ENCODE peak calls at places on chromosomes 2 and 18, in nine cellular contexts. M is HCT116, U is upper lobe of right lung, O is ascending aorta, L is GM12878, Y is Peyer's patch, N is H9, Q is lower lobe of right lung, P is heart left ventricle. C is an unnamed sample.

GRCh38 chr2:190718652-190719526 is 70.0 kb downstream of the NAB1 start:
- DNase-seq in P (peak; percentile 43), O (no peak), L (peak; percentile 68), Q (no peak), M (peak; percentile 66), U (no peak), N (no peak), Y (no peak), C (no peak)

GRCh38 chr18:79949571-79950439 is 1.6 kb downstream of the SLC66A2 start:
- DNase-seq in Y (peak; percentile 36), L (no peak), P (peak; percentile 61), O (no peak), U (no peak), M (no peak), Q (peak; percentile 85), N (peak; percentile 4), C (no peak)

GRCh38 chr2:171578156-171578803 is 56.0 kb downstream of the CYBRD1 start:
- DNase-seq in U (no peak), L (no peak), N (no peak), Q (no peak), M (no peak), O (no peak), Y (no peak), P (no peak), C (no peak)

GRCh38 chr2:85194780-85195480 is 61.7 kb downstream of the TCF7L1 start:
- DNase-seq in Q (no peak), P (no peak), Y (no peak), N (no peak), U (no peak), O (no peak), L (no peak), M (no peak), C (no peak)

GRCh38 chr18:63905361-63905760 is 2.4 kb upstream of the SERPINB10 start:
- DNase-seq in Q (no peak), P (no peak), N (no peak), L (no peak), O (no peak), U (no peak), Y (no peak), M (no peak), C (no peak)

GRCh38 chr2:43311276-43311675 is 84.9 kb upstream of the ZFP36L2 start:
- DNase-seq in L (no peak), O (no peak), U (no peak), P (no peak), M (no peak), Q (no peak), Y (no peak), N (no peak), C (no peak)

GRCh38 chr2:11540996-11541692 is 7.3 kb downstream of the GREB1 start:
- DNase-seq in O (no peak), L (no peak), Y (no peak), N (no peak), P (no peak), Q (no peak), U (no peak), M (no peak), C (no peak)

GRCh38 chr18:39571511-39571910 is 2005.9 kb upstream of the CELF4 start:
- DNase-seq in P (no peak), L (no peak), U (no peak), Y (no peak), M (no peak), O (no peak), N (no peak), Q (no peak), C (no peak)

GRCh38 chr18:27785815-27786537 is 391.0 kb downstream of the CDH2 start:
- DNase-seq in N (no peak), Y (no peak), P (no peak), M (no peak), O (no peak), L (no peak), U (peak; percentile 64), Q (no peak), C (no peak)

GRCh38 chr2:228768818-228769217 is 502.3 kb downstream of the PID1 start:
- DNase-seq in U (no peak), M (no peak), L (no peak), N (no peak), P (no peak), Y (no peak), O (no peak), Q (no peak), C (no peak)

GRCh38 chr2:194723446-194723845 is 933.6 kb upstream of the SLC39A10 start:
- DNase-seq in O (no peak), P (no peak), Y (no peak), N (no peak), Q (no peak), U (no peak), M (no peak), L (no peak), C (no peak)

GRCh38 chr2:226740039-226740648 is 59.5 kb downstream of the IRS1 start:
- DNase-seq in P (no peak), U (no peak), N (no peak), O (no peak), L (no peak), Y (no peak), Q (no peak), M (no peak), C (no peak)

GRCh38 chr18:36829362-36830140 is 624 bp downstream of the KIAA1328 start:
- DNase-seq in N (no peak), L (no peak), Q (no peak), P (no peak), M (no peak), U (no peak), Y (no peak), O (no peak), C (no peak)

GRCh38 chr2:190477563-190478454 is 56.7 kb downstream of the NEMP2 start:
- DNase-seq in Y (no peak), Q (no peak), N (no peak), U (no peak), M (no peak), P (no peak), O (no peak), L (no peak), C (no peak)

GRCh38 chr2:37367984-37368383 is 23.6 kb downstream of the QPCT start:
- DNase-seq in P (no peak), L (no peak), U (no peak), N (no peak), Y (no peak), Q (no peak), O (no peak), M (no peak), C (no peak)

GRCh38 chr2:37364351-37364750 is 19.9 kb downstream of the QPCT start:
- DNase-seq in M (no peak), O (no peak), Y (no peak), L (no peak), N (no peak), Q (no peak), U (no peak), P (no peak), C (no peak)

GRCh38 chr2:37365669-37366068 is 21.2 kb downstream of the QPCT start:
- DNase-seq in N (no peak), L (no peak), O (no peak), P (no peak), Q (no peak), U (no peak), Y (no peak), M (no peak), C (no peak)

GRCh38 chr2:37367310-37367709 is 22.9 kb downstream of the QPCT start:
- DNase-seq in L (no peak), U (no peak), Y (no peak), Q (no peak), O (no peak), P (no peak), M (no peak), N (no peak), C (no peak)

DNA sequence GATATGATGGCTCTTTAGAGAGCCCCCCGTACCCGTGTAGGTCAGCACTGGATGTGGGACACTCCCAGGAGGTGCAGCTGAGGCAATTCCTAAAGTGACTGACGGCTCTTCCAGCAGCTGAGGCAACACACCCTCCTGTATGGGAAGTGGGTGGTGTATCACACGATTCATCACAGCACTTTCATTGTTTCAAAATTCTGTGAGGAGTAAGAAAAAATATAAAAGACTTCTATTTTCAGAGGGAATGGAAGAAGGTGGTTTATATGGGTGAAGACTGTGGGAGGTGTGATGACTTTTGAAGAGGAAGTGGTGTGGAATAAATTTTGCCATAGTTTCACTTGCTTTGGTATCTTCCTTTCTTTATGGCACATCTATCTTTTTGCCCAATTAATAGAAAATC is 22.3 kb downstream of the QPCT start:
- DNase-seq in O (no peak), N (no peak), M (no peak), Q (no peak), P (no peak), Y (no peak), U (no peak), L (no peak), C (no peak)
- H3K27ac ChIP-seq in O (no peak overlapping the region), N (no peak overlapping the region), M (no peak overlapping the region), Q (no peak overlapping the region), P (no peak overlapping the region), Y (no peak overlapping the region), U (no peak overlapping the region), L (no peak overlapping the region), C (no peak overlapping the region)

GRCh38 chr2:212181646-212182045 is 357.0 kb downstream of the ERBB4 start:
- DNase-seq in N (no peak), L (no peak), M (no peak), Y (no peak), O (no peak), P (no peak), U (no peak), Q (no peak), C (no peak)
- TF ChIP-seq CTCF in N (no peak), L (no peak), M (no peak), Y (no peak), O (no peak), P (no peak), U (no peak), Q (no peak), C (no peak)

GRCh38 chr2:60157283-60157682 is 396.2 kb downstream of the BCL11A start:
- DNase-seq in U (no peak), L (no peak), Q (no peak), N (no peak), P (no peak), Y (no peak), M (no peak), O (no peak), C (no peak)
- H3K27me3 ChIP-seq in U (no peaks in the 10 kb centered on the region), L (no peaks in the 10 kb centered on the region), Q (no peaks in the 10 kb centered on the region), N (no peaks in the 10 kb centered on the region), P (no peaks in the 10 kb centered on the region), Y (no peaks in the 10 kb centered on the region), M (no peaks in the 10 kb centered on the region), O (no peaks in the 10 kb centered on the region), C (no peaks in the 10 kb centered on the region)

GRCh38 chr2:8656160-8656641 is 25.7 kb upstream of the ID2 start:
- DNase-seq in L (no peak), M (no peak), Q (no peak), U (no peak), P (no peak), O (no peak), N (no peak), Y (no peak), C (no peak)

GRCh38 chr2:8656811-8657210 is 25.0 kb upstream of the ID2 start:
- DNase-seq in L (no peak), U (no peak), P (no peak), M (no peak), N (no peak), Y (no peak), O (no peak), Q (no peak), C (no peak)

GRCh38 chr2:8658064-8658862 is 23.6 kb upstream of the ID2 start:
- DNase-seq in O (no peak), P (no peak), Y (no peak), U (peak; percentile 42), N (no peak), L (no peak), Q (no peak), M (no peak), C (no peak)

GRCh38 chr2:8659092-8659734 is 22.6 kb upstream of the ID2 start:
- DNase-seq in P (no peak), L (no peak), Q (no peak), M (no peak), U (peak; percentile 44), O (no peak), N (no peak), Y (no peak), C (no peak)

GRCh38 chr2:8657423-8658062 is 24.3 kb upstream of the ID2 start:
- DNase-seq in N (no peak), P (no peak), O (no peak), Y (no peak), Q (no peak), U (peak; percentile 60), M (no peak), L (no peak), C (no peak)
- H3K27ac ChIP-seq in N (no peak overlapping the region), P (no peak overlapping the region), O (no peak overlapping the region), Y (no peak overlapping the region), Q (no peak overlapping the region), U (no peak overlapping the region), M (no peak overlapping the region), L (no peak overlapping the region), C (no peak overlapping the region)

C was measured in CD4-positive, alpha-beta T cell.